ENCODE peak calls at places on chromosomes 13 and 19, in six cellular contexts. One of them, this sample, is unnamed.

GRCh38 chr13:48009298-48009697 is 8.2 kb upstream of the SUCLA2 start:
- DNase-seq in A549: peak; percentile 65
- DNase-seq in IMR-90: peak; percentile 51
- DNase-seq in HepG2: peak; percentile 44
- DNase-seq in GM12878: no peak
- DNase-seq in K562: no peak
- DNase-seq in this sample: no peak

GRCh38 chr19:40705362-40705651 is 11.4 kb downstream of the COQ8B start:
- DNase-seq in A549: no peak
- DNase-seq in IMR-90: no peak
- DNase-seq in HepG2: no peak
- DNase-seq in GM12878: no peak
- DNase-seq in K562: no peak
- DNase-seq in this sample: no peak

GRCh38 chr19:49362048-49362925 is at the start of gene TEAD2:
- DNase-seq in A549: peak; percentile 55
- DNase-seq in IMR-90: peak; percentile 47
- DNase-seq in HepG2: peak; percentile 32
- DNase-seq in GM12878: no peak
- DNase-seq in K562: peak; percentile 50
- DNase-seq in this sample: peak; percentile 67

GRCh38 chr19:10353793-10354391 is 14.5 kb upstream of the ICAM3 start:
- DNase-seq in A549: peak; percentile 56
- DNase-seq in IMR-90: peak; percentile 17
- DNase-seq in HepG2: no peak
- DNase-seq in GM12878: no peak
- DNase-seq in K562: peak; percentile 85
- DNase-seq in this sample: peak; percentile 75

GRCh38 chr13:107512551-107512950 is 702.8 kb downstream of the LIG4 start:
- DNase-seq in A549: no peak
- DNase-seq in IMR-90: no peak
- DNase-seq in HepG2: no peak
- DNase-seq in GM12878: no peak
- DNase-seq in K562: no peak
- DNase-seq in this sample: no peak

GRCh38 chr13:98996046-98996445 is 18.2 kb upstream of the DOCK9 start:
- DNase-seq in A549: no peak
- DNase-seq in IMR-90: no peak
- DNase-seq in HepG2: no peak
- DNase-seq in GM12878: no peak
- DNase-seq in K562: no peak
- DNase-seq in this sample: no peak

GRCh38 chr13:76307157-76307556 is 579.0 kb downstream of the KCTD12 start:
- DNase-seq in A549: no peak
- DNase-seq in IMR-90: peak; percentile 79
- DNase-seq in HepG2: no peak
- DNase-seq in GM12878: no peak
- DNase-seq in K562: no peak
- DNase-seq in this sample: peak; percentile 46

GRCh38 chr19:10796653-10797052 is 39.4 kb downstream of the TMED1 start:
- DNase-seq in A549: no peak
- DNase-seq in IMR-90: no peak
- DNase-seq in HepG2: no peak
- DNase-seq in GM12878: no peak
- DNase-seq in K562: no peak
- DNase-seq in this sample: no peak

GRCh38 chr19:53357821-53358581 is 7.5 kb upstream of the ZNF525 start:
- DNase-seq in A549: no peak
- DNase-seq in IMR-90: no peak
- DNase-seq in HepG2: no peak
- DNase-seq in GM12878: no peak
- DNase-seq in K562: peak; percentile 62
- DNase-seq in this sample: no peak

GRCh38 chr13:80362488-80362887 is 21.6 kb upstream of the SPRY2 start:
- DNase-seq in A549: no peak
- DNase-seq in IMR-90: no peak
- DNase-seq in HepG2: peak; percentile 50
- DNase-seq in GM12878: no peak
- DNase-seq in K562: no peak
- DNase-seq in this sample: no peak

DNA sequence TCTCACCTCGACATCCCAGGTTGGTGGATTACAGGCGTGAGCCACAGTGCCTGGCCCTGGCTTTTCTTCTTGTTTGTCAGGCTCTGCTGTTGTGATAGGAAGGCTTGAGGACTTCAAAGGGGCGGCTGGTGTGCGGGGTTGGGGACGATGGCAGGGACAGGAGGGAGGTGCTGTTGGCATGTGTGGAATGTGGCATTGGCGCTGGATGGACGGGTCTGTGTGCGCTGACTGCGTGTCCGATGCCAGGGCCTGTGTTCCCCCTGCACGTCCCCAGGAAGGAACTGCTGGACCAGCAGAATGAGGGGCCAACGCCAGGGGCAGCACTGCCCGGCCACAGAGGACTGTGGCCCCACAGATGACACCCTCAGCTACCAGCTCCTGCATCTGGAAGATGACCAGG is 12.7 kb upstream of the PTBP1 start:
- DNase-seq in A549: peak; percentile 61
- DNase-seq in IMR-90: no peak
- DNase-seq in HepG2: no peak
- DNase-seq in GM12878: no peak
- DNase-seq in K562: no peak
- DNase-seq in this sample: no peak
- TF ChIP-seq BHLHE40 in A549: no peak
- TF ChIP-seq BHLHE40 in IMR-90: no peak
- TF ChIP-seq BHLHE40 in HepG2: no peak
- TF ChIP-seq BHLHE40 in GM12878: no peak
- TF ChIP-seq BHLHE40 in K562: no peak
- TF ChIP-seq BHLHE40 in this sample: no peak

DNA sequence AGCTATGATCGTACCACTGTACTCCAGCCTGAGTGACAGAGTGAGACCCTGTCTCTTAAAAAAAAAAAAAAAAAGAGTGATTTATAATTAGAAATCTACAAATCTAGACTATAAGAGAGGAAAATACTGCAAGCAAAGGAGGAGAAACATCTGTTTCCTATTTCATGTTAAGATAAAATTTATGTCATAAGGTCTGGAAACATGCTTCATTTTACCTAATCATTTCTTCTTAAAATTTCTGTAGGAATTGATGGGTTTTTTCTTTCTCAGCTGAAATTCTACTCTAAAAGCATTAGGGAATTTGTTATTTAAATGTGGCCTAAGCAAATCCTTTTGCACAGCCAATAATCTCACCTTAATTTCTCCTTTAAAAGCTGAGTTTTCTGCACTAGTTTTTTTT is 53.1 kb downstream of the C13orf42 start:
- DNase-seq in A549: no peak
- DNase-seq in IMR-90: no peak
- DNase-seq in HepG2: no peak
- DNase-seq in GM12878: no peak
- DNase-seq in K562: no peak
- DNase-seq in this sample: no peak
- TF ChIP-seq BHLHE40 in A549: no peak
- TF ChIP-seq BHLHE40 in IMR-90: no peak
- TF ChIP-seq BHLHE40 in HepG2: no peak
- TF ChIP-seq BHLHE40 in GM12878: no peak
- TF ChIP-seq BHLHE40 in K562: no peak
- TF ChIP-seq BHLHE40 in this sample: no peak

GRCh38 chr13:50936681-50937080 is 27.1 kb downstream of the RNASEH2B start:
- DNase-seq in A549: no peak
- DNase-seq in IMR-90: no peak
- DNase-seq in HepG2: no peak
- DNase-seq in GM12878: no peak
- DNase-seq in K562: no peak
- DNase-seq in this sample: no peak
- TF ChIP-seq BHLHE40 in A549: no peak
- TF ChIP-seq BHLHE40 in IMR-90: no peak
- TF ChIP-seq BHLHE40 in HepG2: no peak
- TF ChIP-seq BHLHE40 in GM12878: no peak
- TF ChIP-seq BHLHE40 in K562: no peak
- TF ChIP-seq BHLHE40 in this sample: no peak

GRCh38 chr19:58181902-58182576 is 822 bp upstream of the ZNF274 start:
- DNase-seq in A549: peak; percentile 82
- DNase-seq in IMR-90: no peak
- DNase-seq in HepG2: peak; percentile 71
- DNase-seq in GM12878: no peak
- DNase-seq in K562: peak; percentile 67
- DNase-seq in this sample: peak; percentile 42
- TF ChIP-seq BHLHE40 in A549: no peak
- TF ChIP-seq BHLHE40 in IMR-90: no peak
- TF ChIP-seq BHLHE40 in HepG2: no peak
- TF ChIP-seq BHLHE40 in GM12878: no peak
- TF ChIP-seq BHLHE40 in K562: no peak
- TF ChIP-seq BHLHE40 in this sample: no peak

DNA sequence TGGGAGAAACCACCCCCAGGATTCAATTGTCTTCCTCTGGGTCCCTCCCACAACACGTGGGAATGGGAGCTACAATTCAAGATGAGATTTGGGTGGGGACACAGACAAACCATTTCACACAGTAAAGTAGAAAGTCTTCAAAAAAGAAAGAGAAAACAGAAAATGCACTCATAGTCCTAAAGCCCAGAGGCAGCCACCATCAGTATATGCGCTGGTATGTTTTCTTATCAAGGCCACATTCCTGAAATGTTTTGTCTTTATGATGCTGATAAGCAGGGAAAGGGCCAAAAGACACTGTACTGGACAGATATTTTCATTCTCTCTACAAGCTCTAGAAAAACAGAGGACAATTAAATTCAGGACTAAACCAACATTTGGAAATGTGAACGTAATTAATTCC is 375.8 kb upstream of the TSHZ3 start:
- DNase-seq in A549: no peak
- DNase-seq in IMR-90: no peak
- DNase-seq in HepG2: no peak
- DNase-seq in GM12878: no peak
- DNase-seq in K562: no peak
- DNase-seq in this sample: no peak
- TF ChIP-seq BHLHE40 in A549: no peak
- TF ChIP-seq BHLHE40 in IMR-90: no peak
- TF ChIP-seq BHLHE40 in HepG2: no peak
- TF ChIP-seq BHLHE40 in GM12878: no peak
- TF ChIP-seq BHLHE40 in K562: no peak
- TF ChIP-seq BHLHE40 in this sample: no peak

GRCh38 chr13:90591927-90592268 is 755.6 kb upstream of the MIR17HG start:
- DNase-seq in A549: no peak
- DNase-seq in IMR-90: no peak
- DNase-seq in HepG2: peak; percentile 3
- DNase-seq in GM12878: no peak
- DNase-seq in K562: no peak
- DNase-seq in this sample: no peak
- TF ChIP-seq BHLHE40 in A549: no peak
- TF ChIP-seq BHLHE40 in IMR-90: no peak
- TF ChIP-seq BHLHE40 in HepG2: no peak
- TF ChIP-seq BHLHE40 in GM12878: no peak
- TF ChIP-seq BHLHE40 in K562: no peak
- TF ChIP-seq BHLHE40 in this sample: no peak

This sample was measured in HEK293T.